ENCODE peak calls at places on chromosome 2, in ten cellular contexts. K, J, X, C, R, P, N, A, Z and H are unnamed samples.

GRCh38 chr2:34029073-34029472 is 430.0 kb upstream of the FAM98A start:
- DNase-seq in K (no peak), J (no peak), X (no peak), C (no peak), R (no peak), P (no peak), N (no peak), A (no peak), Z (no peak), H (no peak)

GRCh38 chr2:20450201-20451108 is 3.6 kb downstream of the RHOB start:
- DNase-seq in K (peak; percentile 89), J (no peak), X (no peak), C (peak; percentile 84), R (peak; percentile 65), P (no peak), N (no peak), A (no peak), Z (peak; percentile 93), H (no peak)

GRCh38 chr2:98771771-98772521 is 41.0 kb upstream of the MGAT4A start:
- DNase-seq in K (no peak), J (no peak), X (no peak), C (no peak), R (no peak), P (no peak), N (no peak), A (no peak), Z (peak; percentile 90), H (peak; percentile 38)

GRCh38 chr2:236124182-236124581 is 44.0 kb downstream of the GBX2 start:
- DNase-seq in K (no peak), J (no peak), X (no peak), C (no peak), R (no peak), P (no peak), N (no peak), A (no peak), Z (no peak), H (no peak)

GRCh38 chr2:176080540-176081355 is 3.0 kb downstream of the EVX2 start:
- DNase-seq in K (no peak), J (no peak), X (no peak), C (no peak), R (no peak), P (no peak), N (no peak), A (no peak), Z (no peak), H (no peak)

GRCh38 chr2:134588556-134588955 is 130.2 kb downstream of the TMEM163 start:
- DNase-seq in K (no peak), J (no peak), X (no peak), C (no peak), R (no peak), P (no peak), N (no peak), A (no peak), Z (no peak), H (no peak)

GRCh38 chr2:238942941-238943715 is 95.2 kb downstream of the TWIST2 start:
- DNase-seq in K (peak; percentile 64), J (no peak), X (no peak), C (no peak), R (no peak), P (no peak), N (no peak), A (no peak), Z (no peak), H (no peak)

GRCh38 chr2:44268259-44268649 is 7.0 kb upstream of the SLC3A1 start:
- DNase-seq in K (peak; percentile 41), J (peak; percentile 32), X (no peak), C (no peak), R (no peak), P (no peak), N (no peak), A (peak; percentile 51), Z (peak; percentile 54), H (no peak)

GRCh38 chr2:193240752-193241151 is 1046.0 kb upstream of the TMEFF2 start:
- DNase-seq in K (no peak), J (peak; percentile 25), X (no peak), C (no peak), R (no peak), P (no peak), N (no peak), A (no peak), Z (no peak), H (no peak)

GRCh38 chr2:215780891-215781290 is 232.5 kb downstream of the MREG start:
- DNase-seq in K (no peak), J (no peak), X (no peak), C (no peak), R (no peak), P (no peak), N (no peak), A (no peak), Z (no peak), H (no peak)

GRCh38 chr2:98895221-98895620 is 40.8 kb downstream of the CRACDL start:
- DNase-seq in K (no peak), J (no peak), X (no peak), C (no peak), R (no peak), P (no peak), N (no peak), A (no peak), Z (no peak), H (peak; percentile 7)

GRCh38 chr2:28232267-28232666 is 160.4 kb upstream of the FOSL2 start:
- DNase-seq in K (no peak), J (peak; percentile 35), X (no peak), C (peak; percentile 27), R (no peak), P (no peak), N (no peak), A (peak; percentile 19), Z (peak; percentile 43), H (no peak)

GRCh38 chr2:229133155-229133772 is 137.8 kb downstream of the PID1 start:
- DNase-seq in K (peak; percentile 12), J (peak; percentile 78), X (no peak), C (peak; percentile 38), R (no peak), P (peak; percentile 50), N (peak; percentile 39), A (peak; percentile 40), Z (peak; percentile 76), H (no peak)

DNA sequence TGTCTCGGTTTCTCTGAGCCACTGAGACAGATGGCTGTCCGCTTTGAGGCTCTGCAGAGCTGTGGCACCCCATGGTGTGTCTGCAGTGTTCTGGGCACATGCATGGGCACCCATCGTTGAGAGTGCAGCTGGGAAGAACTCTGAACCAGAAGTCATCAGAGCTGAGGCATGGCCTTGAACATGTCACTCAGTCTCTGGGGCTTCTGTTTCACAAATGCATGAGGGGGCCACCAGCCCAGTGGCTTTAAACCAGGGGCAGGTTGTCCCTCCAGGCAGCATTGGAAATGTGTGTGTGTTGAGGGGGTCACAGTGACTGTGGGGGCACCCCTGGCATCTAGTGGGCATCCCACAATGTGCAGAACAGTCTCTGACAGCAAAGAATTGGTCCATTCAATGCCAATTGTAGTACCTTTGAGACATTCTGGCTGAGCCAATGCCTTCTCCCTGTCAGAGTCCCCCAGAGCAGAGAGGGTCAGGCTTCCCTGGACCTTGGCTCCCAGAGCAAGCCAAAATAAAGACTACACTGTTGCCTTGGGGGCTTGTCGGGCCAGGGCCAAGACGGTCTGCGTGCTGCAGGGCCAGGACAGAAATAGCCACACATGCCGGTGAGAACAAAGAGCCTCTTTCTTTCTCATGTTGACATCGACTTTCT is 9.3 kb upstream of the PSMD1 start:
- DNase-seq in K (no peak), J (no peak), X (no peak), C (no peak), R (no peak), P (no peak), N (no peak), A (no peak), Z (peak; percentile 23), H (no peak)
- H3K4me1 ChIP-seq in K (no peaks in the 10 kb centered on the region), J (no peaks in the 10 kb centered on the region), X (peaks cover 6% of the 10 kb centered on the region), C (no peaks in the 10 kb centered on the region), R (no peaks in the 10 kb centered on the region), P (peaks cover 4% of the 10 kb centered on the region), N (peaks cover 4% of the 10 kb centered on the region), A (peaks cover 3% of the 10 kb centered on the region), Z (no peaks in the 10 kb centered on the region), H (no peaks in the 10 kb centered on the region)

GRCh38 chr2:204825681-204826080 is 280.4 kb downstream of the PARD3B start:
- DNase-seq in K (no peak), J (no peak), X (no peak), C (no peak), R (no peak), P (no peak), N (no peak), A (no peak), Z (no peak), H (no peak)
- H3K27ac ChIP-seq in K (no peak overlapping the region), J (no peak overlapping the region), X (no peak overlapping the region), C (no peak overlapping the region), R (no peak overlapping the region), P (no peak overlapping the region), N (no peak overlapping the region), A (no peak overlapping the region), Z (no peak overlapping the region), H (no peak overlapping the region)

GRCh38 chr2:24199968-24200590 is 25.2 kb downstream of the FAM228A start:
- DNase-seq in K (no peak), J (no peak), X (no peak), C (no peak), R (no peak), P (no peak), N (no peak), A (no peak), Z (peak; percentile 7), H (no peak)
- H3K4me3 ChIP-seq in K (no peak overlapping the region), J (no peak overlapping the region), X (no peak overlapping the region), C (no peak overlapping the region), R (no peak overlapping the region), P (no peak overlapping the region), N (no peak overlapping the region), A (no peak overlapping the region), Z (no peak overlapping the region), H (no peak overlapping the region)

GRCh38 chr2:60355849-60356261 is 197.6 kb downstream of the BCL11A start:
- DNase-seq in K (no peak), J (no peak), X (no peak), C (no peak), R (no peak), P (no peak), N (no peak), A (peak; percentile 20), Z (no peak), H (no peak)
- H3K4me1 ChIP-seq in K (no peaks in the 10 kb centered on the region), J (no peaks in the 10 kb centered on the region), X (no peaks in the 10 kb centered on the region), C (no peaks in the 10 kb centered on the region), R (no peaks in the 10 kb centered on the region), P (no peaks in the 10 kb centered on the region), N (no peaks in the 10 kb centered on the region), A (peaks cover 17% of the 10 kb centered on the region), Z (peaks cover 10% of the 10 kb centered on the region), H (no peaks in the 10 kb centered on the region)